ENCODE peak calls at places on chromosomes 5 and 9, in six cellular contexts. M is heart left ventricle; Y is NCI-H2029 treated with DMSO at 0.1 percent for 48 hours; L is stimulated activated CD4-positive, alpha-beta T cell treated with anti-CD3 and anti-CD28 coated beads, Interleukin-1b, Interleukin-23, amount 100 ng/mL, for 48 hours; T is A549; O is fibroblast of mammary gland. V is an unnamed sample.

GRCh38 chr5:133870661-133871060 is 97.8 kb downstream of the C5orf15 start:
- DNase-seq in M (no peak), Y (no peak), L (no peak), T (no peak), O (peak), V (peak)

GRCh38 chr9:36471359-36471758 is 71.3 kb upstream of the RNF38 start:
- DNase-seq in M (no peak), Y (no peak), L (no peak), T (no peak), O (peak), V (no peak)

GRCh38 chr9:97714435-97714834 is 17.3 kb upstream of the XPA start:
- DNase-seq in M (no peak), Y (no peak), L (no peak), T (peak), O (peak), V (peak)

GRCh38 chr5:1357946-1358725 is 13.2 kb upstream of the CLPTM1L start:
- DNase-seq in M (no peak), Y (no peak), L (no peak), T (no peak), O (no peak), V (no peak)

GRCh38 chr5:133683646-133684290 is 71.4 kb upstream of the FSTL4 start:
- DNase-seq in M (no peak), Y (no peak), L (no peak), T (no peak), O (no peak), V (no peak)

GRCh38 chr5:91418158-91418557 is 35.0 kb upstream of the ARRDC3 start:
- DNase-seq in M (no peak), Y (no peak), L (no peak), T (peak), O (no peak), V (no peak)

GRCh38 chr5:149776376-149777305 is 46.5 kb downstream of the PPARGC1B start:
- DNase-seq in M (no peak), Y (peak), L (no peak), T (no peak), O (no peak), V (no peak)

GRCh38 chr5:43039468-43040286 is 442 bp downstream of the ANXA2R start:
- DNase-seq in M (peak), Y (peak), L (peak), T (peak), O (peak), V (peak)

GRCh38 chr5:123752576-123752975 is 240.6 kb downstream of the CSNK1G3 start:
- DNase-seq in M (peak), Y (no peak), L (no peak), T (no peak), O (peak), V (peak)

GRCh38 chr9:128107971-128108783 is 19.4 kb downstream of the PTGES2 start:
- DNase-seq in M (peak), Y (no peak), L (no peak), T (no peak), O (no peak), V (no peak)

GRCh38 chr9:138049779-138050471 is 172.3 kb downstream of the CACNA1B start:
- DNase-seq in M (peak), Y (no peak), L (no peak), T (no peak), O (no peak), V (no peak)

GRCh38 chr9:4923580-4924544 is 61.2 kb upstream of the JAK2 start:
- DNase-seq in M (no peak), Y (no peak), L (no peak), T (peak), O (peak), V (peak)

GRCh38 chr9:82382887-82383616 is 394.5 kb downstream of the SPATA31D1 start:
- DNase-seq in M (no peak), Y (no peak), L (no peak), T (no peak), O (no peak), V (no peak)

GRCh38 chr5:56763711-56764466 is 51.5 kb upstream of the MAP3K1 start:
- DNase-seq in M (no peak), Y (no peak), L (no peak), T (no peak), O (peak), V (no peak)

GRCh38 chr5:33662721-33663435 is 222.1 kb downstream of the TARS1 start:
- DNase-seq in M (no peak), Y (no peak), L (no peak), T (no peak), O (peak), V (peak)

GRCh38 chr9:114227288-114228033 is 72.1 kb downstream of the COL27A1 start:
- DNase-seq in M (no peak), Y (no peak), L (no peak), T (no peak), O (no peak), V (no peak)

GRCh38 chr9:122134822-122135528 is 24.6 kb downstream of the NDUFA8 start:
- DNase-seq in M (no peak), Y (no peak), L (no peak), T (no peak), O (no peak), V (no peak)

GRCh38 chr9:81974764-81975163 is 13.8 kb upstream of the SPATA31D1 start:
- DNase-seq in M (no peak), Y (no peak), L (no peak), T (no peak), O (no peak), V (no peak)

GRCh38 chr5:119367502-119368237 is 11.9 kb downstream of the TNFAIP8 start:
- DNase-seq in M (no peak), Y (no peak), L (no peak), T (no peak), O (peak), V (peak)

GRCh38 chr5:153067869-153068268 is 422.6 kb upstream of the GRIA1 start:
- DNase-seq in M (no peak), Y (no peak), L (no peak), T (no peak), O (no peak), V (no peak)